ENCODE peak calls at places on chromosomes 6 and 20, in ten cellular contexts. D is cardiac muscle cell, Z is GM13976, Y is osteocyte, H is cardiac fibroblast, U is HFF-Myc, J is GM13977, F is RWPE1, W is astrocyte, G is neural crest cell. X is an unnamed sample.

GRCh38 chr20:15875446-15875845 is 697.8 kb downstream of the KIF16B start:
- DNase-seq in F (no peak), Y (no peak), W (no peak), H (no peak), J (no peak), Z (no peak), D (no peak), G (no peak), U (no peak), X (no peak)

GRCh38 chr6:49915035-49915434 is 48.7 kb upstream of the CRISP1 start:
- DNase-seq in W (no peak), G (no peak), J (no peak), F (no peak), U (no peak), H (no peak), Z (no peak), Y (no peak), D (no peak), X (no peak)

GRCh38 chr6:142950291-142950690 is 5.3 kb upstream of the HIVEP2 start:
- DNase-seq in D (no peak), W (no peak), Z (no peak), Y (no peak), F (no peak), G (no peak), U (no peak), J (no peak), H (no peak), X (no peak)

GRCh38 chr20:59743308-59743707 is 139.0 kb downstream of the PHACTR3 start:
- DNase-seq in F (no peak), Z (no peak), U (no peak), W (no peak), D (no peak), G (no peak), H (no peak), Y (no peak), J (no peak), X (no peak)

GRCh38 chr20:48703511-48704219 is 124.1 kb downstream of the PREX1 start:
- DNase-seq in H (no peak), G (no peak), Z (no peak), D (no peak), Y (no peak), J (no peak), W (no peak), F (no peak), U (no peak), X (no peak)

GRCh38 chr6:92577077-92577719 is 842.2 kb downstream of the EPHA7 start:
- DNase-seq in W (peak), U (no peak), H (no peak), F (no peak), G (no peak), D (peak), Z (no peak), J (no peak), Y (no peak), X (no peak)

GRCh38 chr6:3782876-3783832 is 31.6 kb upstream of the PXDC1 start:
- DNase-seq in F (no peak), G (no peak), U (no peak), J (no peak), H (no peak), W (no peak), Z (no peak), Y (no peak), D (no peak), X (no peak)

GRCh38 chr6:142947702-142948480 is 2.9 kb upstream of the HIVEP2 start:
- DNase-seq in H (no peak), Z (peak), J (peak), G (no peak), F (no peak), Y (no peak), U (no peak), W (no peak), D (no peak), X (no peak)

GRCh38 chr6:158384671-158385110 is 72.4 kb downstream of the TULP4 start:
- DNase-seq in Y (no peak), D (no peak), G (no peak), W (peak), H (no peak), U (no peak), Z (no peak), J (no peak), F (no peak), X (no peak)

GRCh38 chr20:58407966-58408557 is 19.0 kb downstream of the VAPB start:
- DNase-seq in W (no peak), D (peak), H (peak), Y (no peak), Z (peak), J (peak), U (no peak), F (no peak), G (no peak), X (no peak)

GRCh38 chr20:17062712-17063111 is 164.1 kb upstream of the PCSK2 start:
- DNase-seq in Z (no peak), J (no peak), H (no peak), D (no peak), G (no peak), U (no peak), Y (no peak), F (no peak), W (no peak), X (no peak)

GRCh38 chr20:61804896-61805295 is 260.8 kb downstream of the TAF4 start:
- DNase-seq in W (peak), F (no peak), G (no peak), H (no peak), J (no peak), D (no peak), Z (no peak), U (no peak), Y (no peak), X (no peak)

GRCh38 chr20:768426-768978 is at the start of gene SLC52A3:
- DNase-seq in Z (peak), H (no peak), U (no peak), F (peak), J (no peak), D (no peak), W (no peak), G (no peak), Y (no peak), X (no peak)

GRCh38 chr6:149903938-149904611 is 6.2 kb upstream of the RAET1E start:
- DNase-seq in F (no peak), H (no peak), J (no peak), G (no peak), U (no peak), Y (peak), W (no peak), D (no peak), Z (no peak), X (no peak)

GRCh38 chr20:37521091-37521771 is at the start of gene NNAT:
- DNase-seq in D (peak), H (no peak), F (no peak), U (no peak), J (no peak), W (no peak), Z (peak), G (peak), Y (no peak), X (no peak)

GRCh38 chr20:34922654-34923381 is 32.8 kb downstream of the GSS start:
- DNase-seq in U (no peak), Z (no peak), Y (no peak), F (peak), G (no peak), D (peak), H (peak), J (no peak), W (peak), X (peak)

GRCh38 chr6:72461144-72461543 is 160.7 kb upstream of the KCNQ5 start:
- DNase-seq in D (peak), U (no peak), Z (no peak), Y (no peak), H (peak), F (no peak), G (no peak), W (peak), J (no peak), X (no peak)

GRCh38 chr6:89375427-89375868 is 22.9 kb upstream of the UBE2J1 start:
- DNase-seq in H (peak), Y (no peak), F (no peak), D (no peak), J (peak), G (no peak), U (no peak), Z (no peak), W (no peak), X (no peak)

GRCh38 chr20:45305262-45305661 is 1.4 kb upstream of the RBPJL start:
- DNase-seq in U (no peak), Y (no peak), G (no peak), J (no peak), Z (no peak), F (no peak), W (no peak), D (no peak), H (no peak), X (no peak)

GRCh38 chr6:22062807-22063408 is 233.9 kb downstream of the PRL start:
- DNase-seq in F (no peak), H (no peak), Y (no peak), U (no peak), D (no peak), Z (peak), W (no peak), J (no peak), G (no peak), X (no peak)

GRCh38 chr6:34692280-34692679 is 4.3 kb downstream of the ILRUN start:
- DNase-seq in F (no peak), J (no peak), W (no peak), Z (no peak), Y (no peak), U (no peak), H (no peak), D (no peak), G (no peak), X (no peak)

GRCh38 chr20:50403565-50404418 is 106.4 kb upstream of the PTPN1 start:
- DNase-seq in Z (no peak), H (no peak), G (no peak), D (no peak), J (no peak), Y (no peak), F (no peak), U (no peak), W (no peak), X (no peak)

GRCh38 chr6:3501826-3502505 is 45.1 kb upstream of the SLC22A23 start:
- DNase-seq in W (no peak), D (no peak), Y (no peak), Z (no peak), J (no peak), G (no peak), U (no peak), F (no peak), H (no peak), X (no peak)

GRCh38 chr6:153125032-153125431 is 6.0 kb downstream of the RGS17 start:
- DNase-seq in U (no peak), G (no peak), J (no peak), D (no peak), Z (no peak), H (no peak), Y (no peak), F (no peak), W (no peak), X (no peak)

GRCh38 chr6:90039911-90040310 is 145.6 kb downstream of the GJA10 start:
- DNase-seq in U (no peak), G (no peak), W (peak), Y (no peak), F (no peak), Z (no peak), D (no peak), H (no peak), J (no peak), X (no peak)

GRCh38 chr6:163404825-163405265 is 9.7 kb upstream of the QKI start:
- DNase-seq in J (no peak), U (no peak), G (no peak), D (peak), F (no peak), H (peak), Y (no peak), W (no peak), Z (no peak), X (no peak)

DNA sequence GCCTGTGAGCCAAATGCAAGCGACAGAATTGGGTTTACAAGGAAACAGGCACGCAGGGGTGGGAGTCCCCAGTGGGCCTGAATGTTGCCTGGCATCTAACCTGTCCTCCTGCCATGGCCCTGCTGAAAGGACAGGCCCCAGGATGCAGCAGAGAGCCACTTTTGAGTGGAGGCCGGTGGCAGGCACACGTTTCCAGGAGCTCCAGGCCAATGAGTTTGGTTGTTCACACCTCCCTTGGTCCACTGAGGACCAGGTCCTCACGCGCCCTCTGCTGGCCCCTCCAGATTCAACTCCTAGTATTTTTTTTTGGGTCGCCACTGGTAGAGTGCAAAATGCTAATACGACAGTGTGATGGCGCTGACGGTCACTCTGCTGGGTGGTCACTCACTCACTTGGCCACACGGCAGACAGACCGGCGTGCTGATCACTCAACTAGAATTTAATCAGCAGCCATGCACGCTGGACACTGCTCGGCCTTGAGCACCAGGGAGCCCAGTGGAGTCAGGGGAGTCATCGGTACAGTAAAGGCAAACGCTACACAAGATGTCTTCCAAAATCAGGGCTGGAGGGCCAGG is 81.7 kb upstream of the NFATC2 start:
- DNase-seq in Z (peak), F (peak), D (peak), W (peak), Y (peak), J (peak), H (peak), G (peak), U (no peak), X (no peak)
- TF ChIP-seq CTCF in Z (peak), F (peak), D (peak), W (peak), Y (peak), J (peak), H (peak), G (peak), U (peak), X (peak)

GRCh38 chr6:11755725-11756124 is 22.9 kb downstream of the ADTRP start:
- DNase-seq in U (no peak), J (no peak), H (peak), Z (no peak), W (no peak), F (no peak), G (no peak), D (no peak), Y (no peak), X (no peak)

GRCh38 chr6:11754625-11755289 is 23.8 kb downstream of the ADTRP start:
- DNase-seq in W (no peak), U (no peak), Y (no peak), Z (no peak), G (no peak), D (no peak), J (no peak), F (peak), H (peak), X (no peak)

GRCh38 chr6:11756292-11756691 is 22.3 kb downstream of the ADTRP start:
- DNase-seq in W (no peak), Z (no peak), G (no peak), U (no peak), H (no peak), F (no peak), J (no peak), Y (no peak), D (no peak), X (no peak)

GRCh38 chr6:11752350-11752749 is 26.3 kb downstream of the ADTRP start:
- DNase-seq in D (no peak), Y (no peak), Z (no peak), J (no peak), W (no peak), F (no peak), U (no peak), H (no peak), G (no peak), X (no peak)

DNA sequence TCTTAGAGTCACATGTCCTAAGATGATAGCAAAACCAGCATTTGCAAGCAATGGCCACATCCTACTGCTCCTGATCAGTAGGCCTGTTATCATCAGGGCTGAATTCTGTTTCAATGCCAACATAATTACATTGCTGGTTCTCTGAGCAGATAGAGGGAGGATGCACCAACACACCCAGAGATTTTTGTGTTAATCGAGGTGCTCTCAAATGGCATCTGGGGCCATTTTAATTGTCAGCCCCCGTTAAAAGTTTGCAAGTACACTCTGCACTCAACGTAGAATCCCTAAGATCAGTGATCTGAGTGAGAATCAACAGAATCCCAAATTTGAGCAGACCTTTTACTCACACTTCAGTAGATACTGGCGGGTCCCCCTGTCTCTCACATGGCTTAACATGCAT is 24.8 kb downstream of the ADTRP start:
- DNase-seq in F (no peak), W (no peak), Z (no peak), Y (no peak), J (no peak), U (no peak), G (no peak), H (no peak), D (no peak), X (no peak)
- TF ChIP-seq CTCF in F (no peak), W (no peak), Z (no peak), Y (no peak), J (no peak), U (no peak), G (no peak), H (no peak), D (no peak), X (no peak)

DNA sequence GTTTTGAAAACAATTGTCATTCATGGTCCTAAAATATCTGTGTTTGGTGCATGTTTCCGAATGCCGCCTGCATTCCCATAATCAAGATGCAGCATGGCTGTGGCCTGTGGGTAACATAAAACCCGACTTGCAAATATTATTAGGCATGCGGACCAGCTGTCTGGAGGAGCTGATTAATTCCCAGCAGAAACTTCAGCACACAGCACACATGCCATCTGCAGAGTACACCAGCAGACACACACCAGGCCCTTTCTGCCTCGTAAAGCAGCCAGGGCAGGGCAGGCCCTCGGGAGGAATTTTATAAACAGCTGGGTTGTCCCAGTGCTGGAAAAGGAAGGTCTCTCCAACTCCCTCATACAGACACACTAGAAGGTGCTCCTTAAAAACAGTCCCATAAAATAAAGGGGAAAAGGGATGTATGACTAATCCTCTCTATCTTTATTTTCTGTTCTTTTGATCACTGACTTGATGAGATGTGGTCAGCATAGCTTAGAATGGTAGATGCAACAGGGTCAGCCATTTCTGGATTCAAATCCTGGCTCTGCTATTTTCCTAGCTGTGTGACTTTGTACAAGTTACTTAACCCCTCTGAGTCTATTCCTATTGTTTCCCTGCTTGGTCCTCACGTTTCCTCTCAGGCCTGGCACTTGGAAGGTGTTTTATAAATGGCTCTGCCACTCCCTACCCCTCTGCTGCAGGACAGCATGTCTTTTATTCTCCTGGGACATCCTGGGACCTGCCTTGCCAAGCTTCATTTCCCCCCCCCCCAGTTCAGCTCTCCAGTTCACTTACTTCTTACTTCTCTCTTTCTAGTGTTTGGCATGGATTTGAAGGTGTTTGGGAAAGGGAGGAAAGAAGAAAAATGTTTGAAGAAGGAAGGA is 85.9 kb upstream of the TRAF3IP2 start:
- DNase-seq in Z (no peak), Y (no peak), J (no peak), U (peak), F (no peak), W (no peak), G (no peak), H (no peak), D (peak), X (no peak)
- TF ChIP-seq CTCF in Z (no peak), Y (no peak), J (no peak), U (no peak), F (no peak), W (no peak), G (no peak), H (no peak), D (no peak), X (peak)

DNA sequence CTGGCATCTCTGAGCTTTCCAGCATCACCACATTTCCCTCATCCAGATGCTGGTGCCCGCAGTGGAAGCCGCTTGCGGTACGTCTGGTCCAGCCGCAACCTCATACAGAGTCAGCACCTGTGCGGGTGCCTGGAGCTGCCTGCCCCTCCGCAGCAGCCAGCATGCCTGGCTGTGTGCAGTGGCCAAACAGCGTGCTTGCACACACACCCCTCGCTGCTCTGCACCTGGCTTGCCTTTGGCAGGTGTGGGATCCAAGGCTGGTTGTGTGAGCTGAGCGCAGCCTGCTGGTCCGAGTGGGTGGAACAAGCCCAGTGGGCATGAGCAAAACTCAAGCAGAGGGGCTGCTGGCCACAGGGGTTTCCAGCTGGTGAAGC is 3.1 kb upstream of the HINT3 start:
- DNase-seq in Z (no peak), F (no peak), U (no peak), D (no peak), J (no peak), G (no peak), Y (no peak), H (no peak), W (no peak), X (no peak)
- TF ChIP-seq CTCF in Z (no peak), F (no peak), U (no peak), D (no peak), J (no peak), G (no peak), Y (no peak), H (peak), W (peak), X (peak)

DNA sequence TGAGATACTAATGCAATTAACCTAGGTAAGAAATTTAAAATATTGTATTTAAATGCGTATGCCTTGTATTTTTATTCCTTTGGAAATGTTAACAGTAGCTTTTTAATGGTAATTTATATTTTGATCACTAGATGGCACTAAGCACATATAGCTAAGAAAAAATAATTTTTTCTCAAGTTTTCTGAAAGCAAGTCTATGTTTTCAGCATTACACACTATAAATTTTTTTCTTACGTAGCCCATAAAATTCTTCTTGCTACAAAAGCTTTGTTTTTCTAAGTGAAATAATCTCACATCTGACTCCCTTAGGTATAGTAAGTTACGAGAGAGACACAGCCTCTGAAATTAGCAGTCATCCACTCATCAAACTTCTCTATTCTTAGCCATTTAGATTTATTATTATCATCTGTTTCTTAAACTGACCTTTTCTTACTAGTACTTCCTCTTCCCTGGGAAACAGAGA is 35.7 kb downstream of the TSPYL4 start:
- DNase-seq in J (no peak), D (peak), Y (no peak), G (no peak), H (peak), Z (no peak), W (no peak), F (no peak), U (no peak), X (no peak)
- TF ChIP-seq CTCF in J (peak), D (peak), Y (peak), G (peak), H (peak), Z (peak), W (peak), F (peak), U (no peak), X (peak)

GRCh38 chr20:3250091-3250504 is 11.1 kb upstream of the SLC4A11 start:
- DNase-seq in W (no peak), F (no peak), G (peak), Z (no peak), J (no peak), Y (no peak), H (peak), U (no peak), D (no peak), X (no peak)
- TF ChIP-seq CTCF in W (no peak), F (no peak), G (peak), Z (peak), J (no peak), Y (peak), H (peak), U (peak), D (peak), X (no peak)